ENCODE peak calls at places on chromosomes 13 and 19, in nine cellular contexts. One of them, this sample, is unnamed.

GRCh38 chr13:19888799-19889198 is 25.4 kb upstream of the ZMYM5 start:
- DNase-seq in trophoblast cell: no peak
- DNase-seq in Peyer's patch: no peak
- DNase-seq in T-helper 9 cell: no peak
- DNase-seq in SW480: peak; percentile 30
- DNase-seq in right cardiac atrium: no peak
- DNase-seq in fibroblast of the conjunctiva: no peak
- DNase-seq in endodermal cell: no peak
- DNase-seq in HFF-Myc: no peak
- DNase-seq in this sample: no peak

GRCh38 chr19:2237051-2237868 is 636 bp downstream of the SF3A2 start:
- DNase-seq in endodermal cell: no peak
- DNase-seq in trophoblast cell: no peak
- DNase-seq in fibroblast of the conjunctiva: no peak
- DNase-seq in SW480: no peak
- DNase-seq in HFF-Myc: no peak
- DNase-seq in Peyer's patch: no peak
- DNase-seq in right cardiac atrium: no peak
- DNase-seq in T-helper 9 cell: no peak
- DNase-seq in this sample: no peak

GRCh38 chr13:106003651-106004050 is 531.8 kb downstream of the EFNB2 start:
- DNase-seq in T-helper 9 cell: no peak
- DNase-seq in right cardiac atrium: no peak
- DNase-seq in fibroblast of the conjunctiva: no peak
- DNase-seq in endodermal cell: no peak
- DNase-seq in trophoblast cell: no peak
- DNase-seq in HFF-Myc: no peak
- DNase-seq in SW480: no peak
- DNase-seq in Peyer's patch: no peak
- DNase-seq in this sample: no peak

GRCh38 chr13:75326173-75327131 is 155.5 kb downstream of the TBC1D4 start:
- DNase-seq in endodermal cell: peak; percentile 50
- DNase-seq in HFF-Myc: no peak
- DNase-seq in right cardiac atrium: peak; percentile 55
- DNase-seq in fibroblast of the conjunctiva: no peak
- DNase-seq in T-helper 9 cell: peak; percentile 34
- DNase-seq in trophoblast cell: no peak
- DNase-seq in SW480: no peak
- DNase-seq in Peyer's patch: no peak
- DNase-seq in this sample: no peak

GRCh38 chr13:67133476-67133875 is 96.7 kb downstream of the PCDH9 start:
- DNase-seq in Peyer's patch: no peak
- DNase-seq in right cardiac atrium: no peak
- DNase-seq in HFF-Myc: no peak
- DNase-seq in endodermal cell: no peak
- DNase-seq in trophoblast cell: no peak
- DNase-seq in fibroblast of the conjunctiva: no peak
- DNase-seq in T-helper 9 cell: no peak
- DNase-seq in SW480: no peak
- DNase-seq in this sample: no peak

GRCh38 chr13:38819053-38819452 is 132.2 kb downstream of the FREM2 start:
- DNase-seq in SW480: no peak
- DNase-seq in HFF-Myc: no peak
- DNase-seq in fibroblast of the conjunctiva: no peak
- DNase-seq in right cardiac atrium: no peak
- DNase-seq in T-helper 9 cell: no peak
- DNase-seq in Peyer's patch: no peak
- DNase-seq in trophoblast cell: no peak
- DNase-seq in endodermal cell: no peak
- DNase-seq in this sample: peak; percentile 22

GRCh38 chr19:2554856-2555255 is 78.9 kb downstream of the GADD45B start:
- DNase-seq in fibroblast of the conjunctiva: no peak
- DNase-seq in Peyer's patch: no peak
- DNase-seq in SW480: no peak
- DNase-seq in HFF-Myc: no peak
- DNase-seq in trophoblast cell: no peak
- DNase-seq in endodermal cell: no peak
- DNase-seq in T-helper 9 cell: no peak
- DNase-seq in right cardiac atrium: peak; percentile 31
- DNase-seq in this sample: no peak

GRCh38 chr13:111325941-111326620 is 5.6 kb downstream of the TEX29 start:
- DNase-seq in T-helper 9 cell: no peak
- DNase-seq in Peyer's patch: no peak
- DNase-seq in fibroblast of the conjunctiva: no peak
- DNase-seq in trophoblast cell: no peak
- DNase-seq in SW480: no peak
- DNase-seq in HFF-Myc: no peak
- DNase-seq in right cardiac atrium: no peak
- DNase-seq in endodermal cell: no peak
- DNase-seq in this sample: no peak

This sample was measured in amygdala.